ENCODE peak calls at places on chromosomes 12 and 14, in seven cellular contexts. D is activated naive CD4-positive, alpha-beta T cell; M is lung; J is heart left ventricle; G is nephron progenitor cell; U is T-helper 9 cell; N is CD4-positive, alpha-beta memory T cell. F is an unnamed sample.

GRCh38 chr12:125159687-125160086 is 94.5 kb downstream of the AACS start:
- DNase-seq in D (no peak), M (no peak), U (no peak), G (no peak), N (no peak), J (no peak), F (peak; percentile 39)

GRCh38 chr14:65280653-65281052 is 131.9 kb upstream of the FUT8 start:
- DNase-seq in D (no peak), G (no peak), M (no peak), U (no peak), J (no peak), N (no peak), F (no peak)

GRCh38 chr14:67241416-67242362 is at the start of gene PALS1:
- DNase-seq in J (no peak), G (no peak), M (peak; percentile 48), D (peak; percentile 37), N (peak; percentile 64), U (no peak), F (peak; percentile 66)

GRCh38 chr14:94748667-94749347 is 21.1 kb downstream of the GSC start:
- DNase-seq in M (no peak), N (no peak), G (peak; percentile 49), J (no peak), U (no peak), D (no peak), F (peak; percentile 17)

GRCh38 chr14:73478684-73479083 is 12.0 kb upstream of the RIOX1 start:
- DNase-seq in N (no peak), M (no peak), J (no peak), U (no peak), D (no peak), G (no peak), F (no peak)

GRCh38 chr12:108696111-108696995 is 35.0 kb downstream of the CORO1C start:
- DNase-seq in D (no peak), G (no peak), J (no peak), N (no peak), M (no peak), U (no peak), F (no peak)

GRCh38 chr14:81400202-81400678 is at the start of gene STON2:
- DNase-seq in G (no peak), U (no peak), M (no peak), J (no peak), N (no peak), D (no peak), F (peak; percentile 12)

GRCh38 chr14:35213143-35213788 is 78.9 kb upstream of the PSMA6 start:
- DNase-seq in N (no peak), J (no peak), M (no peak), U (no peak), G (no peak), D (no peak), F (no peak)

GRCh38 chr12:92621833-92622232 is 81.0 kb upstream of the PLEKHG7 start:
- DNase-seq in M (no peak), G (no peak), N (no peak), D (no peak), U (no peak), J (no peak), F (no peak)

GRCh38 chr12:57149309-57149900 is 2.0 kb upstream of the LRP1-AS start:
- DNase-seq in J (peak; percentile 70), D (no peak), U (no peak), G (no peak), N (no peak), M (peak; percentile 55), F (no peak)

GRCh38 chr12:105948331-105948730 is 190.4 kb downstream of the NUAK1 start:
- DNase-seq in J (no peak), G (no peak), D (no peak), U (no peak), M (no peak), N (no peak), F (no peak)